ENCODE peak calls at places on chromosomes 1 and 21, in six cellular contexts. L is A549, P is neural progenitor cell, F is IMR-90, Y is AG04450, V is Peyer's patch. G is an unnamed sample. For H3K9me3, the result is how much of the 10 kb centered on the place peaks cover.

GRCh38 chr1:168879906-168880734 is 151.1 kb upstream of the DPT start:
- DNase-seq in L (no peak), P (peak), F (no peak), Y (no peak), V (peak), G (no peak)

GRCh38 chr1:235411489-235412486 is 44.6 kb downstream of the TBCE start:
- DNase-seq in L (peak), P (no peak), F (no peak), Y (no peak), V (peak), G (no peak)

GRCh38 chr21:43262427-43262826 is 93.6 kb downstream of the CRYAA start:
- DNase-seq in L (no peak), P (no peak), F (peak), Y (no peak), V (no peak), G (no peak)

GRCh38 chr1:13921190-13921589 is 221.2 kb downstream of the PRDM2 start:
- DNase-seq in L (no peak), P (no peak), F (no peak), Y (no peak), V (no peak), G (no peak)

GRCh38 chr1:219460561-219461511 is 152.1 kb downstream of the ZC3H11B start:
- DNase-seq in L (no peak), P (no peak), F (peak), Y (peak), V (no peak), G (no peak)

GRCh38 chr1:3610165-3610822 is 1.0 kb downstream of the MEGF6 start:
- DNase-seq in L (no peak), P (peak), F (no peak), Y (no peak), V (no peak), G (no peak)

GRCh38 chr1:6785721-6786505 is 659 bp downstream of the CAMTA1 start:
- DNase-seq in L (peak), P (peak), F (peak), Y (no peak), V (peak), G (no peak)

GRCh38 chr21:33286600-33287456 is 20.7 kb downstream of the IL10RB start:
- DNase-seq in L (peak), P (no peak), F (peak), Y (no peak), V (no peak), G (no peak)

GRCh38 chr1:11925938-11926292 is 312 bp downstream of the KIAA2013 start:
- DNase-seq in L (no peak), P (no peak), F (no peak), Y (no peak), V (peak), G (no peak)

GRCh38 chr21:27213328-27213727 is 246.4 kb upstream of the ADAMTS5 start:
- DNase-seq in L (no peak), P (peak), F (peak), Y (no peak), V (no peak), G (no peak)

GRCh38 chr21:46604975-46605758 is at the start of gene S100B:
- DNase-seq in L (no peak), P (peak), F (no peak), Y (no peak), V (no peak), G (peak)

GRCh38 chr21:28832013-28832714 is 160.5 kb downstream of the LTN1 start:
- DNase-seq in L (no peak), P (no peak), F (peak), Y (no peak), V (no peak), G (no peak)

GRCh38 chr1:53639251-53639721 is 99.7 kb downstream of the GLIS1 start:
- DNase-seq in L (no peak), P (no peak), F (peak), Y (no peak), V (peak), G (peak)

GRCh38 chr1:90393025-90393424 is 324.1 kb downstream of the BARHL2 start:
- DNase-seq in L (no peak), P (no peak), F (peak), Y (no peak), V (no peak), G (no peak)

GRCh38 chr1:239719642-239720258 is 333.4 kb downstream of the CHRM3 start:
- DNase-seq in L (no peak), P (no peak), F (no peak), Y (no peak), V (peak), G (no peak)

GRCh38 chr1:224499204-224499603 is 64.6 kb upstream of the WDR26 start:
- DNase-seq in L (no peak), P (no peak), F (no peak), Y (no peak), V (no peak), G (no peak)

GRCh38 chr1:81437649-81438048 is 363.1 kb upstream of the ADGRL2 start:
- DNase-seq in L (no peak), P (no peak), F (no peak), Y (no peak), V (no peak), G (no peak)

GRCh38 chr1:3534803-3535637 is 76.3 kb downstream of the MEGF6 start:
- DNase-seq in L (no peak), P (no peak), F (no peak), Y (no peak), V (no peak), G (no peak)

GRCh38 chr1:84763912-84764675 is 73.8 kb upstream of the SSX2IP start:
- DNase-seq in L (no peak), P (peak), F (no peak), Y (no peak), V (no peak), G (no peak)

GRCh38 chr1:19698181-19698580 is 33.5 kb downstream of the HTR6 start:
- DNase-seq in L (no peak), P (no peak), F (no peak), Y (no peak), V (no peak), G (no peak)

DNA sequence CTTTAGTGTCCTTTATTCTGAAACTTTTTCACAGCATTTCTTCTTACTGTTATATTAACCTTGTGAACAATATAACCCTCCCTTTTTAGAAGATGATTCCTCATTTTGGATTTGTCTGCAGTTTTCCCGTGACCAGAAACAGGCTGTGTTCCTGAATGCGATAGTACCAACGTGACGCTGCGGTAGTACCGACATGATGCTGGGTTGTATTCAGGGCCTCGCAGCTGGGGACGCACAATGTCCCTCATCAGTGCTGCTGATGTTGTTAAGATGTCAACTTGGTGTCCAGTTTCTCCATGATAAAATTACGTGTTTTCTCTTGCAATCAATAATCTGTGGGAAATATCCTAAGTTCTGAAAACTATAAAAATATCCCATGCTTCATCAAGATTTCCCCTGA is 761.4 kb upstream of the TPTE start:
- DNase-seq in L (no peak), P (no peak), F (no peak), Y (no peak), V (no peak), G (no peak)
- H3K9me3 ChIP-seq in L (under half), P (half or more), F (under half), Y (half or more), V (under half), G (under half)

GRCh38 chr1:66980745-66981367 is 56.1 kb downstream of the MIER1 start:
- DNase-seq in L (peak), P (no peak), F (peak), Y (peak), V (no peak), G (no peak)
- H3K27ac ChIP-seq in L (peak), P (no peak), F (no peak), Y (no peak), V (no peak), G (peak)

GRCh38 chr1:246350745-246351144 is 156.3 kb downstream of the SMYD3 start:
- DNase-seq in L (no peak), P (no peak), F (no peak), Y (no peak), V (no peak), G (no peak)

GRCh38 chr1:246351726-246352125 is 155.4 kb downstream of the SMYD3 start:
- DNase-seq in L (no peak), P (no peak), F (no peak), Y (no peak), V (no peak), G (no peak)

GRCh38 chr1:246355421-246356230 is 151.5 kb downstream of the SMYD3 start:
- DNase-seq in L (no peak), P (peak), F (no peak), Y (no peak), V (no peak), G (no peak)
- TF ChIP-seq CTCF in L (no peak), P (no peak), F (no peak), Y (no peak), V (no peak), G (no peak)

DNA sequence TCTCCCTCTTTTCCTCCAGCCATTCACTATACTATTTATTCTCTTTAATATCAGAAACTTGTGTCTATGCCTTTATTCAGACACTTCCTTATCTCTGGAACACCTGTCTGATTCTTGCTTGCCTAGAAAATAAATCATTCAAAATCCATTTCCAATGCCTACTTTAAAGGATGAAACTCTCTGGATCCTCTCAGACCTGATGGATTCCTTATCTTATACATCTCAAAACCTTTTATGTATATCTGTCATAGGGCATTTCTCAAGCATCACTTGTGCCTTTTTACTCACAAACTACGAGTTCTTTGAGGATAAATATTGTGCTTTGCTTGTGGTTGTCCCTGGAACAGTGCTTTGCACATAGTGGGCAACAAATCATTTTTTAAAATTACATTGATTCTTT is 3.8 kb upstream of the ATP6V1G3 start:
- DNase-seq in L (no peak), P (no peak), F (no peak), Y (no peak), V (no peak), G (no peak)
- H3K9me3 ChIP-seq in L (under half), P (under half), F (under half), Y (under half), V (under half), G (under half)

DNA sequence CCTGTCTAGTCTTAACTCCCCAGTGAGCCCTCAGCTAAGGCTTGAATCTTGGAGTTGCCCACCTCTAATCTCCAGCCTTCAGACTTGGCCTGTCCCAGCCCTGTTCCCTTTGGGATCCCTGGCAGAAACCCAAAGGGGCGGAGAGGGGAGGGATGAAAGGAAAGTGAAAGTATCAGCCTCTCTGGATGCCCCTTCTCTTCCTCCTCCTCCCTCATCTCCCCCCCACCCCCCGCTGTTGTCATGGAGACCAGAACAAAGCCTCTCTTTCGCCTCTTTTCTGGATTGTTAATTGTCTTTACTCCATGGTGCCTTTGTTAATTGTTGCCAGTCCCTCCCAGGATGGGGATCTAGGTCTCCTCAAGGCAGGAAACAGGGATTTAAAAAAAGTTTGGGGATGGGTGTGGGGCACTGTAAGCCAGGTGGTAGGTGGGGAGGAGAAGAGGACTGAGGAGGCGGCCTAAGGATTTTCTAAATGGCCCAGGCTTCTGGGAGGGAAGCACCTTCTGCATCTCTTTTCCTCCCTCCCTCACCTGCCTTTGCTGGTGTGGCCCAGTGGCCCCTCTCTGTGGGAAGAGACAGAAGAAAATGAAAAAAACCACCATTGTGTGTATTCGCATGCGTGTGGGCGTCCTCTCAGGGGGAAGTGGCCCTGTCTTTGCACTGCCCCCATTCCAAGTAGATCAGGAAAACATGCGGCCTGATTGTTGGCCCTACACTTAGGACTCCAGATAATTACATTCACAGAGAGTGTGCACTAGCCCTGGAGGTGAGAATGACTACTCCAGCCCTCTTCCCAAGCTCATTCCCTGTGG is 7.5 kb upstream of the SOX13 start:
- DNase-seq in L (no peak), P (peak), F (peak), Y (no peak), V (peak), G (no peak)
- H3K27ac ChIP-seq in L (no peak), P (no peak), F (no peak), Y (no peak), V (no peak), G (no peak)